ENCODE peak calls at places on chromosomes 2 and 18, in eight cellular contexts. R, L, O, V, U, S, D and N are unnamed samples.

GRCh38 chr18:36427831-36428230 is 130.3 kb downstream of the FHOD3 start:
- DNase-seq in R (no peak), L (no peak), O (no peak), V (no peak), U (no peak), S (no peak), D (no peak), N (no peak)

GRCh38 chr2:159439421-159439820 is 152.9 kb upstream of the WDSUB1 start:
- DNase-seq in R (no peak), L (no peak), O (no peak), V (no peak), U (no peak), S (no peak), D (no peak), N (no peak)

GRCh38 chr2:170408461-170409163 is 230.7 kb downstream of the MYO3B start:
- DNase-seq in R (peak), L (no peak), O (no peak), V (peak), U (no peak), S (no peak), D (no peak), N (no peak)

GRCh38 chr18:8063733-8064132 is 496.6 kb downstream of the PTPRM start:
- DNase-seq in R (no peak), L (no peak), O (no peak), V (no peak), U (no peak), S (no peak), D (no peak), N (no peak)

GRCh38 chr2:85178980-85179411 is 45.8 kb downstream of the TCF7L1 start:
- DNase-seq in R (no peak), L (no peak), O (no peak), V (no peak), U (no peak), S (no peak), D (no peak), N (no peak)

GRCh38 chr2:15169326-15170038 is 391.7 kb downstream of the NBAS start:
- DNase-seq in R (no peak), L (no peak), O (no peak), V (no peak), U (no peak), S (peak), D (no peak), N (no peak)

GRCh38 chr18:4058179-4058578 is 396.9 kb downstream of the DLGAP1 start:
- DNase-seq in R (no peak), L (peak), O (no peak), V (no peak), U (no peak), S (no peak), D (no peak), N (no peak)

GRCh38 chr18:50853863-50854271 is 25.1 kb upstream of the ME2 start:
- DNase-seq in R (no peak), L (no peak), O (peak), V (no peak), U (no peak), S (peak), D (no peak), N (no peak)

GRCh38 chr18:8816805-8817204 is 111.4 kb downstream of the MTCL1 start:
- DNase-seq in R (no peak), L (no peak), O (no peak), V (no peak), U (no peak), S (no peak), D (no peak), N (no peak)

GRCh38 chr2:241673189-241673663 is 13.4 kb downstream of the DTYMK start:
- DNase-seq in R (no peak), L (no peak), O (no peak), V (no peak), U (no peak), S (no peak), D (no peak), N (no peak)

GRCh38 chr2:164675698-164676097 is 54.4 kb upstream of the GRB14 start:
- DNase-seq in R (no peak), L (no peak), O (no peak), V (no peak), U (no peak), S (no peak), D (no peak), N (no peak)

GRCh38 chr2:121825003-121825950 is 69.8 kb downstream of the TSN start:
- DNase-seq in R (no peak), L (peak), O (no peak), V (no peak), U (no peak), S (no peak), D (no peak), N (no peak)

GRCh38 chr2:73489053-73489452 is 103.4 kb downstream of the ALMS1 start:
- DNase-seq in R (no peak), L (no peak), O (no peak), V (no peak), U (no peak), S (no peak), D (no peak), N (no peak)

GRCh38 chr2:70258532-70258875 is 567 bp downstream of the PCYOX1 start:
- DNase-seq in R (no peak), L (no peak), O (peak), V (peak), U (no peak), S (no peak), D (no peak), N (peak)

GRCh38 chr2:121479882-121480522 is 50.7 kb upstream of the RNU4ATAC start:
- DNase-seq in R (peak), L (peak), O (peak), V (peak), U (no peak), S (peak), D (no peak), N (peak)

GRCh38 chr2:102041351-102041750 is 49.6 kb downstream of the IL1R2 start:
- DNase-seq in R (no peak), L (no peak), O (peak), V (no peak), U (no peak), S (no peak), D (no peak), N (no peak)

GRCh38 chr2:222671259-222672067 is at the start of gene MOGAT1:
- DNase-seq in R (no peak), L (peak), O (peak), V (peak), U (no peak), S (peak), D (peak), N (no peak)

GRCh38 chr2:112148477-112148876 is 10.3 kb downstream of the FBLN7 start:
- DNase-seq in R (no peak), L (no peak), O (no peak), V (no peak), U (no peak), S (no peak), D (no peak), N (no peak)

GRCh38 chr2:49913025-49913424 is 758.7 kb upstream of the FSHR start:
- DNase-seq in R (no peak), L (no peak), O (no peak), V (no peak), U (no peak), S (no peak), D (no peak), N (no peak)

GRCh38 chr18:46291149-46291548 is 187.0 kb downstream of the HAUS1 start:
- DNase-seq in R (no peak), L (no peak), O (no peak), V (no peak), U (no peak), S (no peak), D (no peak), N (no peak)

GRCh38 chr2:172399765-172400164 is 27.6 kb upstream of the ITGA6 start:
- DNase-seq in R (no peak), L (no peak), O (no peak), V (no peak), U (no peak), S (no peak), D (no peak), N (no peak)

GRCh38 chr2:101704046-101704466 is 6.5 kb downstream of the MAP4K4 start:
- DNase-seq in R (peak), L (no peak), O (peak), V (no peak), U (no peak), S (no peak), D (no peak), N (no peak)

GRCh38 chr2:9379372-9379725 is 44.0 kb downstream of the ITGB1BP1 start:
- DNase-seq in R (no peak), L (no peak), O (no peak), V (no peak), U (no peak), S (no peak), D (no peak), N (no peak)